ENCODE peak calls at places on chromosomes 2 and 18, in six cellular contexts. Q, J, N, F, B and L are unnamed samples.

GRCh38 chr18:48129621-48130082 is 199.2 kb upstream of the SMAD2 start:
- DNase-seq in N (no peak), B (no peak), F (no peak), Q (no peak), J (no peak), L (no peak)

GRCh38 chr18:33673689-33674088 is 95.7 kb downstream of the ASXL3 start:
- DNase-seq in J (no peak), F (no peak), Q (no peak), N (no peak), B (no peak), L (peak; percentile 21)

GRCh38 chr2:109213646-109214417 is 84.8 kb downstream of the SH3RF3 start:
- DNase-seq in J (peak; percentile 81), B (no peak), N (peak; percentile 30), F (no peak), Q (peak; percentile 82), L (peak; percentile 41)

GRCh38 chr2:215527738-215528137 is 91.9 kb upstream of the FN1 start:
- DNase-seq in Q (peak; percentile 94), F (no peak), B (no peak), J (peak; percentile 76), N (no peak), L (no peak)

GRCh38 chr2:197804758-197805597 is 585 bp downstream of the PLCL1 start:
- DNase-seq in J (peak; percentile 13), Q (no peak), N (peak; percentile 21), F (peak; percentile 19), B (peak; percentile 63), L (no peak)

GRCh38 chr18:2146092-2146491 is 425.2 kb downstream of the METTL4 start:
- DNase-seq in Q (no peak), J (no peak), B (no peak), N (no peak), F (no peak), L (peak; percentile 48)

GRCh38 chr2:185919155-185919554 is 180.6 kb downstream of the FSIP2 start:
- DNase-seq in F (no peak), Q (peak; percentile 31), B (no peak), J (peak; percentile 42), N (no peak), L (peak; percentile 20)

GRCh38 chr18:77106331-77106730 is 26.3 kb downstream of the MBP start:
- DNase-seq in N (peak; percentile 72), J (no peak), F (no peak), Q (no peak), B (no peak), L (no peak)

GRCh38 chr18:8943900-8944870 is 158.3 kb upstream of the NDUFV2 start:
- DNase-seq in F (no peak), B (no peak), N (no peak), J (peak; percentile 77), Q (peak; percentile 85), L (no peak)

GRCh38 chr2:69943841-69944604 is 17.4 kb downstream of the ASPRV1 start:
- DNase-seq in F (no peak), Q (no peak), N (no peak), B (no peak), J (no peak), L (no peak)

GRCh38 chr2:70181363-70181956 is 9.4 kb downstream of the C2orf42 start:
- DNase-seq in N (no peak), Q (no peak), B (no peak), F (no peak), J (no peak), L (no peak)

GRCh38 chr2:29202819-29203495 is 87.7 kb downstream of the CLIP4 start:
- DNase-seq in J (no peak), F (no peak), B (no peak), Q (no peak), N (no peak), L (no peak)

GRCh38 chr2:147846382-147847081 is 1.7 kb downstream of the ACVR2A start:
- DNase-seq in B (no peak), J (peak; percentile 3), F (no peak), Q (no peak), N (no peak), L (peak; percentile 19)

GRCh38 chr2:233428008-233428407 is 73.7 kb downstream of the DGKD start:
- DNase-seq in F (no peak), Q (no peak), J (no peak), N (no peak), B (no peak), L (no peak)

GRCh38 chr2:120161190-120161589 is 62.0 kb downstream of the TMEM185B start:
- DNase-seq in J (no peak), Q (no peak), N (no peak), F (no peak), B (no peak), L (no peak)

GRCh38 chr2:187499941-187500532 is 52.0 kb upstream of the CALCRL start:
- DNase-seq in B (peak; percentile 64), Q (peak; percentile 19), F (peak; percentile 61), J (peak; percentile 77), N (no peak), L (peak; percentile 65)

GRCh38 chr2:148903946-148904345 is 28.9 kb downstream of the KIF5C start:
- DNase-seq in Q (no peak), B (no peak), N (no peak), J (no peak), F (no peak), L (no peak)

GRCh38 chr2:75157435-75157834 is 41.9 kb downstream of the TACR1 start:
- DNase-seq in F (no peak), Q (no peak), B (no peak), J (no peak), N (no peak), L (peak; percentile 26)

GRCh38 chr18:5543854-5544389 is at the start of gene EPB41L3:
- DNase-seq in F (peak; percentile 28), J (peak; percentile 35), B (peak; percentile 61), N (no peak), Q (peak; percentile 18), L (no peak)

GRCh38 chr2:206535587-206535986 is 92.3 kb downstream of the ADAM23 start:
- DNase-seq in F (no peak), N (no peak), Q (no peak), J (no peak), B (no peak), L (no peak)

GRCh38 chr2:61255580-61256437 is 93.8 kb downstream of the C2orf74 start:
- DNase-seq in N (no peak), Q (peak; percentile 91), F (no peak), B (no peak), J (peak; percentile 58), L (peak; percentile 85)

GRCh38 chr2:54724560-54725342 is 1.3 kb downstream of the EML6 start:
- DNase-seq in F (peak; percentile 25), N (peak; percentile 16), B (peak; percentile 74), Q (no peak), J (no peak), L (peak; percentile 24)

GRCh38 chr2:181231886-181232644 is 225.1 kb upstream of the ITGA4 start:
- DNase-seq in B (no peak), J (peak; percentile 8), F (no peak), Q (peak; percentile 22), N (no peak), L (no peak)

GRCh38 chr18:11149441-11150270 is at the start of gene PIEZO2:
- DNase-seq in F (peak; percentile 51), B (peak; percentile 85), J (peak; percentile 46), N (no peak), Q (peak; percentile 20), L (no peak)

GRCh38 chr18:55275042-55275897 is 312.7 kb downstream of the TCF4 start:
- DNase-seq in J (peak; percentile 77), Q (peak; percentile 86), F (no peak), B (no peak), N (no peak), L (peak; percentile 23)

GRCh38 chr2:232901711-232902578 is 31.9 kb downstream of the SNORC start:
- DNase-seq in N (no peak), F (no peak), B (no peak), Q (peak; percentile 87), J (peak; percentile 91), L (peak; percentile 91)

GRCh38 chr2:216696321-216696720 is 972 bp upstream of the IGFBP5 start:
- DNase-seq in B (no peak), Q (no peak), J (no peak), F (no peak), N (no peak), L (no peak)
- H3K4me3 ChIP-seq in B (no peak overlapping the region), Q (no peak overlapping the region), J (no peak overlapping the region), F (no peak overlapping the region), N (no peak overlapping the region), L (no peak overlapping the region)

DNA sequence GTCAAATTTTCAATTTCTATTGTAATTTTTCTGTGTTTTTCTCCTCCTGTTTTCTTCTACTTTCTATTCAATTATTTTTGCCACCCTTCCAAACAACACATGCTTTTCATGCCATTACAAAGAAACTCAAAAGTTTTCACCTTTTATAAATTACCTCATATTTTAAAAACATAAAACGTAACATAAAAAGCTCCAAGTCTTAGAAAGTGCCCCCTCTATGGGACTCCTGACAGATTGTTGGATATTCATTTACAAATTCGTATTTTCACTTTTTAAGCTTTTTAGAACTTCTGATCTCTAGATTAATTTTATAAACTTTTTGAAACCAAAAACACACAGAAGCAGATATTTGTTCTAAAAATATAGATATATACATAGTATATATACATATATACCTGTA is 1.6 kb downstream of the COL5A2 start:
- DNase-seq in F (no peak), B (no peak), N (no peak), Q (no peak), J (peak; percentile 67), L (peak; percentile 6)
- TF ChIP-seq CTCF in F (no peak), B (peak; percentile 48), N (no peak), Q (peak; percentile 29), J (peak; percentile 52), L (no peak)

GRCh38 chr2:174901075-174901474 is 104.1 kb downstream of the CHN1 start:
- DNase-seq in J (no peak), B (no peak), Q (no peak), F (no peak), N (no peak), L (no peak)
- H3K4me3 ChIP-seq in J (no peak overlapping the region), B (no peak overlapping the region), Q (no peak overlapping the region), F (no peak overlapping the region), N (no peak overlapping the region), L (no peak overlapping the region)

GRCh38 chr2:143259368-143259958 is 130.2 kb downstream of the ARHGAP15 start:
- DNase-seq in J (peak; percentile 78), Q (peak; percentile 40), N (peak; percentile 63), B (peak; percentile 82), F (peak; percentile 52), L (peak; percentile 73)

GRCh38 chr2:143264851-143265250 is 135.6 kb downstream of the ARHGAP15 start:
- DNase-seq in B (no peak), Q (peak; percentile 90), N (no peak), F (no peak), J (peak; percentile 89), L (peak; percentile 18)

GRCh38 chr2:143258126-143258892 is 129.1 kb downstream of the ARHGAP15 start:
- DNase-seq in N (no peak), J (no peak), B (no peak), F (no peak), Q (no peak), L (no peak)

GRCh38 chr2:143261986-143262784 is 133.0 kb downstream of the ARHGAP15 start:
- DNase-seq in B (no peak), J (no peak), N (peak; percentile 26), Q (no peak), F (no peak), L (peak; percentile 30)

DNA sequence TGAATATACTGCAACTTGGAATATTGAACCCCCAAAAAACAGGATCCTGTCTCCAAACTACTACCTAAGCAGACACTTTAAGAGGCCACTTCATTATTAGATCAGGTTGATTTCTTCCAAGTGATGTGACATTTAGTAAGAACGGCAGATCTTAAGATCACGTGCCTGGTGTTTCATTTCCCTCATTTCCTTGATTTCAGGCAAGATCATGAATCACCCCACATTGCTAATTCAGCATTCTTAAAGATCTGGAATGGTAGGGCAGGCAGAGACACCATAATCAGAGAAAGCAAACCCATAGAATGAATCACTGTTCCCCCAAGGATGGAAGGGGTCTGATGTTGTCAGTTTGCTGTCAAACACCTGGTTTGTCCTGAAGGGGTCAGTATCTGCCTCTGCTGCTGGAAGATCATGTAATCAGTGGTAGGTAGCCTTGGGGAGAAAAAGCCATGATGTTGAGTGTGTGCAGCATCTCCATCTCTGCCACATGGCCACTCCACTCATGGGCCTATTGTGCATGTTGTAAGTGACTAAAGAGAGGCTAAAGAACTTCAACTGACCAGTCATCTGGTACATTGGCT is 133.9 kb downstream of the ARHGAP15 start:
- DNase-seq in Q (no peak), B (no peak), J (no peak), F (no peak), N (no peak), L (peak; percentile 27)
- TF ChIP-seq CTCF in Q (no peak), B (no peak), J (peak; percentile 4), F (no peak), N (no peak), L (no peak)